ENCODE peak calls at places on chromosomes 6 and 20, in six cellular contexts. One of them, this sample, is unnamed.

GRCh38 chr6:109769213-109769612 is 78.1 kb downstream of the FIG4 start:
- DNase-seq in EL: no peak
- DNase-seq in non-pigmented ciliary epithelial cell: no peak
- DNase-seq in HT-29: no peak
- DNase-seq in Right ventricle myocardium superior: no peak
- DNase-seq in mammary epithelial cell: no peak
- DNase-seq in this sample: no peak

GRCh38 chr20:6519556-6519955 is 247.9 kb upstream of the BMP2 start:
- DNase-seq in EL: no peak
- DNase-seq in non-pigmented ciliary epithelial cell: peak
- DNase-seq in HT-29: no peak
- DNase-seq in Right ventricle myocardium superior: no peak
- DNase-seq in mammary epithelial cell: peak
- DNase-seq in this sample: peak

GRCh38 chr20:48025061-48025515 is 239.8 kb upstream of the SULF2 start:
- DNase-seq in EL: peak
- DNase-seq in non-pigmented ciliary epithelial cell: no peak
- DNase-seq in HT-29: peak
- DNase-seq in Right ventricle myocardium superior: peak
- DNase-seq in mammary epithelial cell: peak
- DNase-seq in this sample: peak

GRCh38 chr6:35016417-35017221 is 124.5 kb downstream of the TCP11 start:
- DNase-seq in EL: peak
- DNase-seq in non-pigmented ciliary epithelial cell: no peak
- DNase-seq in HT-29: no peak
- DNase-seq in Right ventricle myocardium superior: peak
- DNase-seq in mammary epithelial cell: no peak
- DNase-seq in this sample: no peak

GRCh38 chr20:3115190-3116107 is 30.9 kb upstream of the AVP start:
- DNase-seq in EL: peak
- DNase-seq in non-pigmented ciliary epithelial cell: peak
- DNase-seq in HT-29: peak
- DNase-seq in Right ventricle myocardium superior: no peak
- DNase-seq in mammary epithelial cell: peak
- DNase-seq in this sample: peak

GRCh38 chr6:134938896-134939295 is 11.0 kb downstream of the ALDH8A1 start:
- DNase-seq in EL: peak
- DNase-seq in non-pigmented ciliary epithelial cell: no peak
- DNase-seq in HT-29: no peak
- DNase-seq in Right ventricle myocardium superior: no peak
- DNase-seq in mammary epithelial cell: no peak
- DNase-seq in this sample: peak

GRCh38 chr6:140542858-140543257 is 1168.4 kb upstream of the CITED2 start:
- DNase-seq in EL: no peak
- DNase-seq in non-pigmented ciliary epithelial cell: no peak
- DNase-seq in HT-29: no peak
- DNase-seq in Right ventricle myocardium superior: no peak
- DNase-seq in mammary epithelial cell: no peak
- DNase-seq in this sample: no peak

GRCh38 chr6:70413829-70414494 is 654 bp downstream of the FAM135A start:
- DNase-seq in EL: peak
- DNase-seq in non-pigmented ciliary epithelial cell: no peak
- DNase-seq in HT-29: peak
- DNase-seq in Right ventricle myocardium superior: no peak
- DNase-seq in mammary epithelial cell: peak
- DNase-seq in this sample: peak

GRCh38 chr6:69690986-69691385 is 105.8 kb downstream of the LMBRD1 start:
- DNase-seq in EL: no peak
- DNase-seq in non-pigmented ciliary epithelial cell: no peak
- DNase-seq in HT-29: no peak
- DNase-seq in Right ventricle myocardium superior: no peak
- DNase-seq in mammary epithelial cell: no peak
- DNase-seq in this sample: no peak

GRCh38 chr20:33499347-33499746 is 9.5 kb downstream of the CBFA2T2 start:
- DNase-seq in EL: no peak
- DNase-seq in non-pigmented ciliary epithelial cell: no peak
- DNase-seq in HT-29: no peak
- DNase-seq in Right ventricle myocardium superior: no peak
- DNase-seq in mammary epithelial cell: no peak
- DNase-seq in this sample: no peak

GRCh38 chr6:106739387-106739786 is 110.0 kb downstream of the QRSL1 start:
- DNase-seq in EL: peak
- DNase-seq in non-pigmented ciliary epithelial cell: no peak
- DNase-seq in HT-29: no peak
- DNase-seq in Right ventricle myocardium superior: peak
- DNase-seq in mammary epithelial cell: peak
- DNase-seq in this sample: no peak

GRCh38 chr6:140817176-140817575 is 1315.5 kb upstream of the GJE1 start:
- DNase-seq in EL: no peak
- DNase-seq in non-pigmented ciliary epithelial cell: no peak
- DNase-seq in HT-29: no peak
- DNase-seq in Right ventricle myocardium superior: no peak
- DNase-seq in mammary epithelial cell: no peak
- DNase-seq in this sample: no peak

GRCh38 chr20:62825994-62826645 is 9.3 kb downstream of the COL9A3 start:
- DNase-seq in EL: no peak
- DNase-seq in non-pigmented ciliary epithelial cell: no peak
- DNase-seq in HT-29: no peak
- DNase-seq in Right ventricle myocardium superior: no peak
- DNase-seq in mammary epithelial cell: no peak
- DNase-seq in this sample: no peak

GRCh38 chr6:169035381-169036280 is 218.0 kb downstream of the THBS2 start:
- DNase-seq in EL: peak
- DNase-seq in non-pigmented ciliary epithelial cell: no peak
- DNase-seq in HT-29: no peak
- DNase-seq in Right ventricle myocardium superior: no peak
- DNase-seq in mammary epithelial cell: peak
- DNase-seq in this sample: peak

GRCh38 chr6:80520195-80520594 is 413.7 kb downstream of the BCKDHB start:
- DNase-seq in EL: peak
- DNase-seq in non-pigmented ciliary epithelial cell: no peak
- DNase-seq in HT-29: no peak
- DNase-seq in Right ventricle myocardium superior: no peak
- DNase-seq in mammary epithelial cell: peak
- DNase-seq in this sample: peak

GRCh38 chr6:100347901-100348550 is 116.7 kb downstream of the SIM1 start:
- DNase-seq in EL: peak
- DNase-seq in non-pigmented ciliary epithelial cell: peak
- DNase-seq in HT-29: no peak
- DNase-seq in Right ventricle myocardium superior: no peak
- DNase-seq in mammary epithelial cell: peak
- DNase-seq in this sample: peak

GRCh38 chr6:116027821-116028220 is 32.9 kb downstream of the FRK start:
- DNase-seq in EL: no peak
- DNase-seq in non-pigmented ciliary epithelial cell: no peak
- DNase-seq in HT-29: no peak
- DNase-seq in Right ventricle myocardium superior: no peak
- DNase-seq in mammary epithelial cell: peak
- DNase-seq in this sample: no peak

GRCh38 chr6:3026811-3027626 is 27.3 kb downstream of the NQO2 start:
- DNase-seq in EL: no peak
- DNase-seq in non-pigmented ciliary epithelial cell: no peak
- DNase-seq in HT-29: no peak
- DNase-seq in Right ventricle myocardium superior: no peak
- DNase-seq in mammary epithelial cell: no peak
- DNase-seq in this sample: no peak

GRCh38 chr20:25308671-25309394 is 60.9 kb downstream of the PYGB start:
- DNase-seq in EL: peak
- DNase-seq in non-pigmented ciliary epithelial cell: no peak
- DNase-seq in HT-29: no peak
- DNase-seq in Right ventricle myocardium superior: peak
- DNase-seq in mammary epithelial cell: no peak
- DNase-seq in this sample: peak

GRCh38 chr20:840858-841567 is 7.5 kb downstream of the FAM110A start:
- DNase-seq in EL: no peak
- DNase-seq in non-pigmented ciliary epithelial cell: no peak
- DNase-seq in HT-29: peak
- DNase-seq in Right ventricle myocardium superior: no peak
- DNase-seq in mammary epithelial cell: peak
- DNase-seq in this sample: no peak

GRCh38 chr6:5752282-5752681 is 254.4 kb downstream of the NRN1 start:
- DNase-seq in EL: peak
- DNase-seq in non-pigmented ciliary epithelial cell: peak
- DNase-seq in HT-29: no peak
- DNase-seq in Right ventricle myocardium superior: no peak
- DNase-seq in mammary epithelial cell: no peak
- DNase-seq in this sample: peak

GRCh38 chr6:89146748-89147715 is 1.2 kb downstream of the PM20D2 start:
- DNase-seq in EL: peak
- DNase-seq in non-pigmented ciliary epithelial cell: peak
- DNase-seq in HT-29: peak
- DNase-seq in Right ventricle myocardium superior: no peak
- DNase-seq in mammary epithelial cell: peak
- DNase-seq in this sample: peak

This sample was measured in ELR.